ENCODE peak calls at places on chromosomes 16 and 17, in four cellular contexts. Q is type B pancreatic cell, S is fibroblast of pulmonary artery, B is Kasumi-1. D is an unnamed sample.

GRCh38 chr16:3282103-3282746 is 1.1 kb upstream of the ZNF263 start:
- DNase-seq in S (no peak), Q (no peak), B (peak; percentile 49), D (no peak)

GRCh38 chr17:63529711-63530556 is 6.8 kb downstream of the KCNH6 start:
- DNase-seq in B (no peak), Q (no peak), S (no peak), D (no peak)

GRCh38 chr16:85199069-85199725 is 86.9 kb upstream of the CIBAR2 start:
- DNase-seq in S (no peak), B (no peak), Q (no peak), D (no peak)

GRCh38 chr17:74466785-74467158 is 338 bp downstream of the CD300A start:
- DNase-seq in B (peak; percentile 50), Q (no peak), S (no peak), D (no peak)

GRCh38 chr16:86527366-86527765 is 17.0 kb downstream of the FOXF1 start:
- DNase-seq in Q (no peak), B (no peak), S (no peak), D (no peak)

GRCh38 chr17:45096141-45096540 is 35.0 kb downstream of the NMT1 start:
- DNase-seq in S (peak; percentile 55), Q (no peak), B (peak; percentile 47), D (peak; percentile 57)

GRCh38 chr17:83191388-83192160 is 112.2 kb downstream of the METRNL start:
- DNase-seq in B (no peak), S (no peak), Q (no peak), D (no peak)

GRCh38 chr17:43917348-43918025 is 10.2 kb upstream of the MPP2 start:
- DNase-seq in Q (no peak), S (peak; percentile 42), B (peak; percentile 53), D (peak; percentile 43)

GRCh38 chr17:2939714-2940351 is 123.6 kb downstream of the OR1D5 start:
- DNase-seq in B (no peak), S (no peak), Q (no peak), D (no peak)

GRCh38 chr16:82059161-82059982 is 24.3 kb downstream of the HSD17B2 start:
- DNase-seq in S (no peak), Q (no peak), B (no peak), D (no peak)

GRCh38 chr16:51705142-51705541 is 554.1 kb upstream of the SALL1 start:
- DNase-seq in Q (no peak), B (no peak), S (no peak), D (no peak)

GRCh38 chr17:72477529-72477928 is 356.7 kb downstream of the SOX9 start:
- DNase-seq in S (no peak), B (no peak), Q (no peak), D (no peak)

GRCh38 chr16:81275795-81276194 is 37.3 kb downstream of the BCO1 start:
- DNase-seq in B (no peak), Q (no peak), S (no peak), D (no peak)

GRCh38 chr16:18979936-18980335 is 3.8 kb upstream of the TMC7 start:
- DNase-seq in B (no peak), S (no peak), Q (no peak), D (no peak)

GRCh38 chr17:31549121-31549524 is 157.6 kb downstream of the RAB11FIP4 start:
- DNase-seq in Q (no peak), S (no peak), B (no peak), D (no peak)

GRCh38 chr16:68668266-68668665 is 23.2 kb downstream of the CDH3 start:
- DNase-seq in S (no peak), Q (no peak), B (peak; percentile 99), D (no peak)

GRCh38 chr17:44177641-44178040 is 7.1 kb downstream of the ASB16 start:
- DNase-seq in B (no peak), S (no peak), Q (no peak), D (no peak)

GRCh38 chr16:79751785-79752184 is 151.2 kb upstream of the MAF start:
- DNase-seq in B (no peak), S (peak; percentile 13), Q (no peak), D (peak; percentile 53)

GRCh38 chr17:21089145-21089544 is 37.6 kb upstream of the DHRS7B start:
- DNase-seq in B (no peak), S (no peak), Q (no peak), D (peak; percentile 20)

GRCh38 chr17:63998050-63998720 is at the start of gene PRR29:
- DNase-seq in B (peak; percentile 35), S (peak; percentile 58), Q (peak; percentile 83), D (peak; percentile 57)

GRCh38 chr16:66262253-66263167 is 104.0 kb upstream of the CDH5 start:
- DNase-seq in Q (no peak), B (no peak), S (no peak), D (no peak)

GRCh38 chr17:1156864-1157263 is 22.9 kb downstream of the ABR start:
- DNase-seq in S (no peak), Q (no peak), B (no peak), D (no peak)

GRCh38 chr17:69773081-69773480 is 301.9 kb upstream of the KCNJ16 start:
- DNase-seq in B (no peak), S (peak; percentile 31), Q (no peak), D (no peak)

GRCh38 chr16:47037396-47037745 is 63.9 kb upstream of the DNAJA2 start:
- DNase-seq in S (peak; percentile 16), Q (no peak), B (peak; percentile 74), D (peak; percentile 11)

D was measured in cardiac fibroblast.